ENCODE peak calls at places on chromosomes 1 and 21, in nine cellular contexts. Q is fibroblast of lung; N is K562; F is CD4-positive, alpha-beta T cell; W is OCI-LY7; M is HFFc6; U is lower lobe of right lung; X is breast epithelium; K is cardiac fibroblast. T is an unnamed sample.

GRCh38 chr1:46278807-46279206 is 24.6 kb downstream of the LRRC41 start:
- DNase-seq in Q (peak), N (no peak), F (no peak), W (no peak), M (no peak), U (no peak), X (peak), K (peak), T (no peak)

GRCh38 chr1:86410879-86411278 is 13.1 kb upstream of the CLCA2 start:
- DNase-seq in Q (no peak), N (no peak), F (no peak), W (no peak), M (no peak), U (no peak), X (no peak), K (no peak), T (no peak)

GRCh38 chr1:51282605-51283004 is 46.5 kb downstream of the RNF11 start:
- DNase-seq in Q (no peak), N (no peak), F (no peak), W (no peak), M (no peak), U (no peak), X (no peak), K (no peak), T (no peak)

GRCh38 chr1:107682467-107682866 is 282.5 kb downstream of the VAV3 start:
- DNase-seq in Q (no peak), N (no peak), F (no peak), W (no peak), M (no peak), U (no peak), X (no peak), K (no peak), T (no peak)

GRCh38 chr1:152398812-152399698 is 15.0 kb downstream of the CRNN start:
- DNase-seq in Q (peak), N (peak), F (peak), W (peak), M (peak), U (no peak), X (no peak), K (peak), T (no peak)

GRCh38 chr1:199931666-199932377 is 95.7 kb upstream of the NR5A2 start:
- DNase-seq in Q (no peak), N (peak), F (no peak), W (peak), M (no peak), U (no peak), X (no peak), K (peak), T (no peak)

GRCh38 chr1:82604524-82604923 is 803.8 kb downstream of the ADGRL2 start:
- DNase-seq in Q (no peak), N (no peak), F (no peak), W (no peak), M (no peak), U (no peak), X (no peak), K (no peak), T (no peak)

GRCh38 chr1:77513839-77514763 is 168.4 kb downstream of the ZZZ3 start:
- DNase-seq in Q (peak), N (no peak), F (no peak), W (no peak), M (peak), U (no peak), X (peak), K (peak), T (no peak)

GRCh38 chr1:78210167-78210566 is 164.4 kb downstream of the GIPC2 start:
- DNase-seq in Q (peak), N (no peak), F (no peak), W (no peak), M (no peak), U (no peak), X (no peak), K (no peak), T (no peak)

GRCh38 chr1:30151826-30152225 is 571.6 kb downstream of the MATN1 start:
- DNase-seq in Q (no peak), N (no peak), F (no peak), W (no peak), M (no peak), U (no peak), X (no peak), K (no peak), T (no peak)

GRCh38 chr1:31413405-31414005 is 492 bp downstream of the SERINC2 start:
- DNase-seq in Q (peak), N (peak), F (peak), W (no peak), M (peak), U (peak), X (peak), K (peak), T (no peak)

GRCh38 chr1:53631622-53632310 is 107.2 kb downstream of the GLIS1 start:
- DNase-seq in Q (no peak), N (no peak), F (no peak), W (no peak), M (no peak), U (no peak), X (no peak), K (no peak), T (peak)

GRCh38 chr1:207823880-207824566 is 72.2 kb downstream of the CD46 start:
- DNase-seq in Q (peak), N (peak), F (peak), W (peak), M (peak), U (peak), X (peak), K (peak), T (no peak)

GRCh38 chr21:36968414-36968813 is 1.9 kb upstream of the HLCS start:
- DNase-seq in Q (no peak), N (no peak), F (no peak), W (no peak), M (no peak), U (no peak), X (no peak), K (no peak), T (no peak)

GRCh38 chr1:154755858-154756730 is 114.0 kb downstream of the KCNN3 start:
- DNase-seq in Q (peak), N (no peak), F (no peak), W (no peak), M (peak), U (no peak), X (no peak), K (no peak), T (no peak)

GRCh38 chr21:14273736-14274538 is 58.0 kb downstream of the RBM11 start:
- DNase-seq in Q (no peak), N (peak), F (no peak), W (no peak), M (no peak), U (peak), X (peak), K (no peak), T (no peak)

GRCh38 chr1:14626869-14627607 is 28.6 kb downstream of the KAZN start:
- DNase-seq in Q (no peak), N (peak), F (no peak), W (no peak), M (no peak), U (no peak), X (no peak), K (peak), T (no peak)

GRCh38 chr1:9823943-9824701 is at the start of gene CLSTN1:
- DNase-seq in Q (peak), N (peak), F (peak), W (peak), M (peak), U (peak), X (peak), K (peak), T (peak)

GRCh38 chr1:165288301-165289120 is 68.0 kb downstream of the LMX1A start:
- DNase-seq in Q (no peak), N (no peak), F (no peak), W (no peak), M (no peak), U (no peak), X (no peak), K (no peak), T (no peak)

GRCh38 chr1:9655127-9655723 is 3.7 kb downstream of the PIK3CD start:
- DNase-seq in Q (no peak), N (peak), F (no peak), W (peak), M (no peak), U (no peak), X (no peak), K (no peak), T (no peak)

GRCh38 chr1:26357121-26357602 is 3.2 kb upstream of the CRYBG2 start:
- DNase-seq in Q (no peak), N (no peak), F (no peak), W (no peak), M (no peak), U (no peak), X (no peak), K (no peak), T (no peak)

GRCh38 chr1:4820543-4820942 is 166.1 kb downstream of the AJAP1 start:
- DNase-seq in Q (no peak), N (no peak), F (no peak), W (no peak), M (no peak), U (no peak), X (no peak), K (no peak), T (no peak)

GRCh38 chr1:4830756-4831155 is 176.3 kb downstream of the AJAP1 start:
- DNase-seq in Q (no peak), N (no peak), F (no peak), W (no peak), M (no peak), U (no peak), X (no peak), K (no peak), T (no peak)

GRCh38 chr1:4825841-4826450 is 171.5 kb downstream of the AJAP1 start:
- DNase-seq in Q (no peak), N (peak), F (no peak), W (peak), M (no peak), U (no peak), X (no peak), K (no peak), T (no peak)
- TF ChIP-seq CTCF in Q (no peak), N (peak), F (no peak), W (peak), M (no peak), U (peak), X (no peak), K (no peak), T (peak)

GRCh38 chr1:11037740-11038182 is 9.3 kb downstream of the MASP2 start:
- DNase-seq in Q (peak), N (peak), F (peak), W (peak), M (peak), U (peak), X (peak), K (peak), T (no peak)
- TF ChIP-seq CTCF in Q (peak), N (peak), F (peak), W (peak), M (peak), U (peak), X (peak), K (peak), T (peak)

DNA sequence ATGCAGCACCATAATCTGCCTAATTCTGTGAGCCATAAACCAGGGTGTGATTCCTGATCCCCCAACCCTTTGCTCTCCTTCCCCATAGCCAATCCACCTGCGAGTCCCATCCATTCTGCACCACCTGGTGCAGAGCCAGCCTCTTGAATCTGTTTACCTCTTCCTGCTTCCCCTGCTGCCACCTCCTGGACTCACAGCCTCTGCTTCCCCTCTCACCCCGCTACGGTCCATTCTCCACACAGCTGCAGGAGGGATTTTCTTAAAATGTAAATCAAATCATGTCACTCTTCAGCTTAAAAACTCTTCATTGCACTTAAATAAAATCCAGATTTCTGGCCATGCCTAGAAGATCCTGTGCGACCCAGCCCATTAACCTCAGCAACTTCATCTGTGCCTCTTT is 186.7 kb downstream of the FOXD2 start:
- DNase-seq in Q (no peak), N (peak), F (no peak), W (peak), M (no peak), U (no peak), X (peak), K (no peak), T (peak)
- TF ChIP-seq CTCF in Q (no peak), N (peak), F (no peak), W (peak), M (no peak), U (no peak), X (no peak), K (no peak), T (peak)

GRCh38 chr1:1853593-1854257 is 37.2 kb downstream of the GNB1 start:
- DNase-seq in Q (no peak), N (no peak), F (no peak), W (no peak), M (no peak), U (no peak), X (no peak), K (no peak), T (no peak)

GRCh38 chr1:1861339-1861730 is 29.6 kb downstream of the GNB1 start:
- DNase-seq in Q (no peak), N (no peak), F (no peak), W (no peak), M (no peak), U (no peak), X (no peak), K (no peak), T (no peak)

GRCh38 chr1:1862905-1863547 is 27.9 kb downstream of the GNB1 start:
- DNase-seq in Q (peak), N (no peak), F (no peak), W (no peak), M (no peak), U (no peak), X (no peak), K (no peak), T (no peak)

GRCh38 chr1:1857096-1857703 is 33.7 kb downstream of the GNB1 start:
- DNase-seq in Q (no peak), N (no peak), F (no peak), W (no peak), M (no peak), U (no peak), X (no peak), K (no peak), T (no peak)

DNA sequence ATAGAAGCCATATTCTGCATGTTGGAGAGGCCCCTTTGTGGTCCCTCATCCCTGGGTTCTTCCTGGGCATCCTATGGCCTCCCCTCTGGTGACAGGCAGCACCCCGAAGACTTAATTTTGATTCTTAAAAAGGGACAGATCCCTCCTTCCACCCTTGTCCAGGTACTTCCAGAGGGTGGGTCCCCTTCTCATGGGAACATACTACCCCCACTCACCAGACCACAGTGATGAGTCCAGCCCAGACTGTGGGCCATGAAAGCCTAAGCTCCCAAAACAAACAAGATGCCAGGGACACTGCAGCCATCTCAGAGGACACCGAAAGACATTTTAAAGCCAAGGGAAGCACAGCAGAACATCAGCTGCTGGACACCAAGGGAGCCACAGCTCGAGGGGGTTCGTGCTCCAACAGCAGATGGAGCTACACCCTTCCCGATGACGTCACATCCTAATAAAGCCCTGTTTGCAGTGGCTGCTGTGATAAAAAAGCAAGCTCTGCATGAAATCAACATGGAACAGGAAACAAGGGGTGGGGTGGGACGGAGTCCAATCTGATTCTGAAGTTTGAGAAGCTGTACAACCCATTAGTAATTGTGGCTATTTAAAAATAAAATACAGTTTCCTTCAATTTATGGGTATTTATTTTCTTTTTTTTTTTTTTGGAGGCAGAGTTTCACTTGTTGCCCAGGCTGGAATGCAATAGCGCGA is 32.4 kb downstream of the GNB1 start:
- DNase-seq in Q (peak), N (peak), F (peak), W (no peak), M (peak), U (peak), X (peak), K (peak), T (no peak)
- TF ChIP-seq CTCF in Q (peak), N (peak), F (peak), W (peak), M (peak), U (peak), X (no peak), K (peak), T (no peak)

T was measured in type B pancreatic cell.